ENCODE peak calls at places on chromosomes 2 and 18, in five cellular contexts. Q is stimulated activated CD8-positive, alpha-beta memory T cell treated with anti-CD3 and anti-CD28 coated beads, Interleukin-15, amount 100 ng/mL, for 24 hours; R is kidney epithelial cell; O is GM19239; M is psoas muscle. L is an unnamed sample.

GRCh38 chr2:135664623-135665068 is 77.0 kb upstream of the UBXN4 start:
- DNase-seq in Q (no peak), R (no peak), O (no peak), M (no peak), L (peak; percentile 22)

GRCh38 chr2:29187926-29188325 is 72.7 kb downstream of the CLIP4 start:
- DNase-seq in Q (no peak), R (no peak), O (no peak), M (no peak), L (no peak)

GRCh38 chr2:99864561-99865216 is 277.7 kb downstream of the AFF3 start:
- DNase-seq in Q (no peak), R (no peak), O (no peak), M (peak; percentile 17), L (no peak)

GRCh38 chr2:224033601-224034000 is 5.5 kb downstream of the SERPINE2 start:
- DNase-seq in Q (no peak), R (no peak), O (no peak), M (no peak), L (no peak)

GRCh38 chr2:62234755-62235655 is 39.1 kb downstream of the B3GNT2 start:
- DNase-seq in Q (no peak), R (no peak), O (no peak), M (no peak), L (no peak)

GRCh38 chr2:239313776-239314175 is 87.0 kb downstream of the HDAC4 start:
- DNase-seq in Q (no peak), R (no peak), O (no peak), M (no peak), L (no peak)

GRCh38 chr2:121197369-121198091 is 87.5 kb downstream of the TFCP2L1 start:
- DNase-seq in Q (no peak), R (peak; percentile 65), O (no peak), M (peak; percentile 82), L (no peak)

GRCh38 chr2:185381631-185382030 is 357.0 kb upstream of the FSIP2 start:
- DNase-seq in Q (no peak), R (no peak), O (no peak), M (no peak), L (no peak)

GRCh38 chr2:73283545-73284295 is 558 bp downstream of the FBXO41 start:
- DNase-seq in Q (no peak), R (no peak), O (no peak), M (no peak), L (no peak)

GRCh38 chr2:239212553-239213419 is 188.0 kb downstream of the HDAC4 start:
- DNase-seq in Q (no peak), R (no peak), O (no peak), M (no peak), L (no peak)

GRCh38 chr18:70998490-70998889 is 709.6 kb downstream of the SOCS6 start:
- DNase-seq in Q (no peak), R (no peak), O (no peak), M (no peak), L (no peak)

GRCh38 chr2:205685314-205686230 is 3.3 kb downstream of the NRP2 start:
- DNase-seq in Q (no peak), R (no peak), O (no peak), M (peak; percentile 37), L (no peak)

GRCh38 chr2:36693825-36694224 is 2.7 kb upstream of the VIT start:
- DNase-seq in Q (no peak), R (no peak), O (no peak), M (no peak), L (no peak)

GRCh38 chr2:75570024-75570947 is 9.5 kb upstream of the EVA1A start:
- DNase-seq in Q (no peak), R (no peak), O (no peak), M (no peak), L (no peak)

GRCh38 chr2:187470698-187471097 is 22.6 kb upstream of the CALCRL start:
- DNase-seq in Q (no peak), R (no peak), O (no peak), M (no peak), L (no peak)

GRCh38 chr2:36376319-36376765 is 20.8 kb downstream of the CRIM1 start:
- DNase-seq in Q (no peak), R (no peak), O (no peak), M (peak; percentile 65), L (no peak)

GRCh38 chr2:77046339-77046738 is 475.8 kb downstream of the LRRTM4 start:
- DNase-seq in Q (no peak), R (no peak), O (no peak), M (no peak), L (no peak)

GRCh38 chr2:43361286-43361685 is 134.9 kb upstream of the ZFP36L2 start:
- DNase-seq in Q (no peak), R (no peak), O (no peak), M (no peak), L (no peak)

GRCh38 chr2:46695283-46695682 is 215.9 kb downstream of the TMEM247 start:
- DNase-seq in Q (no peak), R (no peak), O (no peak), M (no peak), L (no peak)

GRCh38 chr2:72330673-72331072 is 183.0 kb upstream of the CYP26B1 start:
- DNase-seq in Q (no peak), R (no peak), O (no peak), M (no peak), L (no peak)

GRCh38 chr2:165203689-165204559 is at the start of gene SCN3A:
- DNase-seq in Q (no peak), R (no peak), O (peak; percentile 3), M (no peak), L (no peak)

GRCh38 chr2:98093146-98093545 is 6.2 kb downstream of the VWA3B start:
- DNase-seq in Q (no peak), R (no peak), O (no peak), M (no peak), L (no peak)

GRCh38 chr18:58529714-58530354 is 99.1 kb downstream of the ALPK2 start:
- DNase-seq in Q (no peak), R (no peak), O (no peak), M (peak; percentile 40), L (peak; percentile 49)

GRCh38 chr2:137173514-137173913 is 408.2 kb downstream of the THSD7B start:
- DNase-seq in Q (no peak), R (peak; percentile 19), O (peak; percentile 10), M (no peak), L (peak; percentile 38)

GRCh38 chr2:150939087-150939486 is 322.6 kb downstream of the RBM43 start:
- DNase-seq in Q (no peak), R (no peak), O (no peak), M (no peak), L (no peak)

GRCh38 chr2:84085562-84085961 is 373.5 kb downstream of the SUCLG1 start:
- DNase-seq in Q (no peak), R (no peak), O (no peak), M (no peak), L (no peak)

GRCh38 chr2:38709515-38710194 is 41.5 kb downstream of the SRSF7 start:
- DNase-seq in Q (no peak), R (no peak), O (no peak), M (no peak), L (no peak)

GRCh38 chr2:196966078-196966477 is 39.6 kb upstream of the PGAP1 start:
- DNase-seq in Q (no peak), R (no peak), O (no peak), M (no peak), L (no peak)

L was measured in GM13977.